ENCODE peak calls at places on chromosomes 1 and 21, in seven cellular contexts. G, F, A, E, I, V and H are unnamed samples.

GRCh38 chr1:51523931-51524330 is 4.9 kb upstream of the EPS15 start:
- DNase-seq in G (no peak), F (no peak), A (no peak), E (no peak), I (no peak), V (no peak), H (no peak)

GRCh38 chr1:151189638-151190445 is at the start of gene VPS72:
- DNase-seq in G (peak; percentile 82), F (peak; percentile 55), A (peak; percentile 83), E (peak; percentile 90), I (peak; percentile 87), V (peak; percentile 93), H (peak; percentile 81)

GRCh38 chr21:36347278-36347961 is 27.4 kb downstream of the MORC3 start:
- DNase-seq in G (no peak), F (no peak), A (no peak), E (no peak), I (no peak), V (no peak), H (no peak)

GRCh38 chr1:158199840-158200239 is 19.1 kb downstream of the CD1D start:
- DNase-seq in G (no peak), F (no peak), A (no peak), E (no peak), I (no peak), V (no peak), H (no peak)

GRCh38 chr1:113780363-113781146 is 21.3 kb upstream of the PHTF1 start:
- DNase-seq in G (no peak), F (no peak), A (no peak), E (no peak), I (no peak), V (no peak), H (no peak)

GRCh38 chr1:239428311-239428710 is 41.9 kb downstream of the CHRM3 start:
- DNase-seq in G (no peak), F (no peak), A (no peak), E (no peak), I (no peak), V (no peak), H (no peak)

GRCh38 chr1:221993444-221993948 is 251.6 kb upstream of the DUSP10 start:
- DNase-seq in G (no peak), F (no peak), A (no peak), E (no peak), I (no peak), V (no peak), H (no peak)

GRCh38 chr1:150012611-150013010 is 2.1 kb upstream of the OTUD7B start:
- DNase-seq in G (no peak), F (no peak), A (no peak), E (no peak), I (no peak), V (no peak), H (no peak)

GRCh38 chr21:46038341-46038829 is 56.8 kb downstream of the COL6A1 start:
- DNase-seq in G (no peak), F (no peak), A (no peak), E (no peak), I (no peak), V (no peak), H (no peak)

GRCh38 chr1:24749257-24749656 is 4.0 kb downstream of the CLIC4 start:
- DNase-seq in G (no peak), F (no peak), A (no peak), E (no peak), I (no peak), V (no peak), H (no peak)

GRCh38 chr1:107434379-107434728 is 293.5 kb downstream of the NTNG1 start:
- DNase-seq in G (no peak), F (no peak), A (no peak), E (no peak), I (no peak), V (no peak), H (no peak)

GRCh38 chr1:29682918-29683314 is 446.6 kb downstream of the PTPRU start:
- DNase-seq in G (no peak), F (no peak), A (no peak), E (no peak), I (peak; percentile 88), V (peak; percentile 50), H (no peak)

GRCh38 chr1:219639843-219640606 is 27.1 kb upstream of the ZC3H11B start:
- DNase-seq in G (no peak), F (no peak), A (no peak), E (no peak), I (no peak), V (no peak), H (no peak)

GRCh38 chr21:43626390-43626789 is 32.9 kb downstream of the HSF2BP start:
- DNase-seq in G (no peak), F (no peak), A (no peak), E (no peak), I (no peak), V (no peak), H (peak; percentile 48)

GRCh38 chr1:219621047-219621786 is 8.3 kb upstream of the ZC3H11B start:
- DNase-seq in G (no peak), F (no peak), A (no peak), E (no peak), I (peak; percentile 58), V (no peak), H (no peak)

GRCh38 chr1:10642403-10643080 is 153.9 kb downstream of the CASZ1 start:
- DNase-seq in G (no peak), F (no peak), A (no peak), E (no peak), I (no peak), V (no peak), H (no peak)

GRCh38 chr1:57468661-57469523 is 45.0 kb upstream of the DAB1 start:
- DNase-seq in G (no peak), F (no peak), A (no peak), E (no peak), I (no peak), V (no peak), H (no peak)

GRCh38 chr1:85626818-85627217 is 46.3 kb downstream of the CCN1 start:
- DNase-seq in G (no peak), F (no peak), A (no peak), E (no peak), I (no peak), V (no peak), H (no peak)

GRCh38 chr1:177945943-177946650 is 23.8 kb downstream of the SEC16B start:
- DNase-seq in G (peak; percentile 75), F (no peak), A (no peak), E (peak; percentile 41), I (peak; percentile 51), V (peak; percentile 68), H (peak; percentile 54)

GRCh38 chr1:200561856-200562214 is 58.7 kb downstream of the KIF14 start:
- DNase-seq in G (no peak), F (no peak), A (no peak), E (no peak), I (no peak), V (no peak), H (no peak)
- H3K27ac ChIP-seq in G (no peak overlapping the region), F (no peak overlapping the region), A (no peak overlapping the region), E (no peak overlapping the region), I (no peak overlapping the region), V (no peak overlapping the region), H (no peak overlapping the region)

GRCh38 chr1:215583185-215583692 is 16.1 kb downstream of the KCTD3 start:
- DNase-seq in G (no peak), F (no peak), A (peak; percentile 81), E (no peak), I (peak; percentile 30), V (no peak), H (no peak)
- H3K4me3 ChIP-seq in G (no peak overlapping the region), F (no peak overlapping the region), A (no peak overlapping the region), E (no peak overlapping the region), I (no peak overlapping the region), V (no peak overlapping the region), H (no peak overlapping the region)

GRCh38 chr1:156789621-156790318 is 22.4 kb downstream of the PRCC start:
- DNase-seq in G (no peak), F (no peak), A (no peak), E (no peak), I (no peak), V (no peak), H (no peak)
- H3K36me3 ChIP-seq in G (no peaks in the 10 kb centered on the region), F (peaks cover 48% of the 10 kb centered on the region), A (no peaks in the 10 kb centered on the region), E (peaks cover 4% of the 10 kb centered on the region), I (peaks cover 30% of the 10 kb centered on the region), V (peaks cover 56% of the 10 kb centered on the region), H (peaks cover 84% of the 10 kb centered on the region)

DNA sequence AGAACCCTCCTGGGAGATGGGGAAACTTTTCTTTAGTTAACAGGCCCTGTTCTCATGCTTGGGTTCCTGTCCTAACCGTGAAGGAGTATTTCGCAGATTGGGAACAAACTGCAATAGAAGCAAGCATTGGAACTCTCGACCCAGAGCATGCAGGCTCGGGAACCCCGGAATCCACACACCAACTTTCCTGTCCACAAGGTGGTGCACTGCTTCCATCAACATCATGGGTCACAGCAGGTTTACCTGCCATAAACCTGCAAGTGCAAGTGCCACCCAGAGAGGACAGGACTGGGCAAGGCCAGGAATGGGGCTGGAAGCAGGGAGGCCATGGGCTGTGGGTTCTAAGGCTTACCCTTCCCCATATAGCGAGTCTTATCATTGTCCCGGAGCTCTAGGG is 6.9 kb downstream of the ENO1 start:
- DNase-seq in G (no peak), F (no peak), A (no peak), E (peak; percentile 68), I (peak; percentile 34), V (no peak), H (no peak)
- H3K27ac ChIP-seq in G (no peak overlapping the region), F (no peak overlapping the region), A (no peak overlapping the region), E (no peak overlapping the region), I (no peak overlapping the region), V (peak overlapping the region; percentile 67), H (no peak overlapping the region)

DNA sequence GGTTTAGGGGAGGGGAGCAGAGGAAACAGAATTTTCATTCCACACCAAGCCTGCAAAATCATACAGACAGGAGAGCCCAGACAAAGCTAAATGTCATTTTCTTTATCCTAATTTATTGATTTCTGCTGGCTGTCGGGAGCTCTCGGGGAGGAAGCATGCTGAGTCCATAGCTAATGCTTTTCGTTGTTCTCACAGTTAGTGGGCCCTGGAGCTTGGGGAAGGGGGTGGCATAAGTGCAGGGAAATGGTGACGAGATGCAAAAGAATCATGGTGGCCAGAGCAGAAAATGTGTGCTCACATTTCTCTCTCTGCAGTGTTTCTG is 202.4 kb downstream of the TOMM20 start:
- DNase-seq in G (no peak), F (no peak), A (no peak), E (no peak), I (peak; percentile 5), V (no peak), H (no peak)
- H3K4me3 ChIP-seq in G (no peak overlapping the region), F (peak overlapping the region; percentile 18), A (no peak overlapping the region), E (no peak overlapping the region), I (no peak overlapping the region), V (no peak overlapping the region), H (no peak overlapping the region)

GRCh38 chr1:155931332-155932038 is 2.7 kb downstream of the KHDC4 start:
- DNase-seq in G (no peak), F (no peak), A (no peak), E (peak; percentile 63), I (no peak), V (no peak), H (no peak)

GRCh38 chr1:155925506-155925905 is 8.7 kb downstream of the KHDC4 start:
- DNase-seq in G (no peak), F (no peak), A (no peak), E (no peak), I (no peak), V (no peak), H (no peak)

GRCh38 chr1:155932487-155932886 is 1.7 kb downstream of the KHDC4 start:
- DNase-seq in G (no peak), F (no peak), A (no peak), E (no peak), I (no peak), V (no peak), H (no peak)

GRCh38 chr1:155932085-155932484 is 2.1 kb downstream of the KHDC4 start:
- DNase-seq in G (no peak), F (no peak), A (no peak), E (no peak), I (no peak), V (no peak), H (no peak)

GRCh38 chr1:155929057-155929456 is 5.2 kb downstream of the KHDC4 start:
- DNase-seq in G (no peak), F (no peak), A (no peak), E (no peak), I (no peak), V (no peak), H (no peak)
- H3K36me3 ChIP-seq in G (no peaks in the 10 kb centered on the region), F (peaks cover 70% of the 10 kb centered on the region), A (no peaks in the 10 kb centered on the region), E (no peaks in the 10 kb centered on the region), I (peaks cover 45% of the 10 kb centered on the region), V (peaks cover 69% of the 10 kb centered on the region), H (peaks cover 100% of the 10 kb centered on the region)